ENCODE peak calls at places on chromosomes 5 and 9, in five cellular contexts. One of them, this sample, is unnamed.

GRCh38 chr9:84238652-84239051 is 101.9 kb downstream of the SLC28A3 start:
- DNase-seq in left ventricle myocardium inferior: no peak
- DNase-seq in fibroblast of lung: no peak
- DNase-seq in OCI-LY7: peak; percentile 20
- DNase-seq in foreskin fibroblast: no peak
- DNase-seq in this sample: no peak

GRCh38 chr5:76590027-76590426 is 33.2 kb downstream of the F2RL2 start:
- DNase-seq in left ventricle myocardium inferior: no peak
- DNase-seq in fibroblast of lung: no peak
- DNase-seq in OCI-LY7: no peak
- DNase-seq in foreskin fibroblast: no peak
- DNase-seq in this sample: no peak

GRCh38 chr9:130498298-130498917 is 53.6 kb downstream of the ASS1 start:
- DNase-seq in left ventricle myocardium inferior: no peak
- DNase-seq in fibroblast of lung: no peak
- DNase-seq in OCI-LY7: peak; percentile 18
- DNase-seq in foreskin fibroblast: peak; percentile 62
- DNase-seq in this sample: no peak

GRCh38 chr5:53984987-53985386 is 325.4 kb downstream of the ARL15 start:
- DNase-seq in left ventricle myocardium inferior: no peak
- DNase-seq in fibroblast of lung: no peak
- DNase-seq in OCI-LY7: no peak
- DNase-seq in foreskin fibroblast: no peak
- DNase-seq in this sample: no peak

GRCh38 chr9:90851444-90851843 is 49.8 kb downstream of the SYK start:
- DNase-seq in left ventricle myocardium inferior: no peak
- DNase-seq in fibroblast of lung: no peak
- DNase-seq in OCI-LY7: no peak
- DNase-seq in foreskin fibroblast: no peak
- DNase-seq in this sample: no peak

GRCh38 chr5:7873216-7873615 is 4.3 kb downstream of the MTRR start:
- DNase-seq in left ventricle myocardium inferior: no peak
- DNase-seq in fibroblast of lung: no peak
- DNase-seq in OCI-LY7: peak; percentile 21
- DNase-seq in foreskin fibroblast: no peak
- DNase-seq in this sample: no peak

GRCh38 chr9:107478805-107479204 is 10.8 kb downstream of the KLF4 start:
- DNase-seq in left ventricle myocardium inferior: no peak
- DNase-seq in fibroblast of lung: no peak
- DNase-seq in OCI-LY7: no peak
- DNase-seq in foreskin fibroblast: no peak
- DNase-seq in this sample: no peak

GRCh38 chr5:134392301-134392700 is 19.4 kb downstream of the CDKN2AIPNL start:
- DNase-seq in left ventricle myocardium inferior: no peak
- DNase-seq in fibroblast of lung: no peak
- DNase-seq in OCI-LY7: no peak
- DNase-seq in foreskin fibroblast: no peak
- DNase-seq in this sample: no peak

GRCh38 chr9:23784962-23785361 is 41.1 kb downstream of the ELAVL2 start:
- DNase-seq in left ventricle myocardium inferior: no peak
- DNase-seq in fibroblast of lung: no peak
- DNase-seq in OCI-LY7: no peak
- DNase-seq in foreskin fibroblast: no peak
- DNase-seq in this sample: no peak

GRCh38 chr5:140011297-140011802 is 31.7 kb downstream of the NRG2 start:
- DNase-seq in left ventricle myocardium inferior: peak; percentile 28
- DNase-seq in fibroblast of lung: peak; percentile 50
- DNase-seq in OCI-LY7: no peak
- DNase-seq in foreskin fibroblast: peak; percentile 9
- DNase-seq in this sample: peak; percentile 15

GRCh38 chr5:31220968-31221367 is 27.5 kb downstream of the CDH6 start:
- DNase-seq in left ventricle myocardium inferior: no peak
- DNase-seq in fibroblast of lung: no peak
- DNase-seq in OCI-LY7: no peak
- DNase-seq in foreskin fibroblast: no peak
- DNase-seq in this sample: no peak

GRCh38 chr5:115179068-115179958 is 9.6 kb upstream of the TRIM36 start:
- DNase-seq in left ventricle myocardium inferior: no peak
- DNase-seq in fibroblast of lung: peak; percentile 20
- DNase-seq in OCI-LY7: no peak
- DNase-seq in foreskin fibroblast: peak; percentile 45
- DNase-seq in this sample: no peak

GRCh38 chr5:1386274-1386717 is 41.4 kb upstream of the CLPTM1L start:
- DNase-seq in left ventricle myocardium inferior: peak; percentile 38
- DNase-seq in fibroblast of lung: peak; percentile 21
- DNase-seq in OCI-LY7: peak; percentile 71
- DNase-seq in foreskin fibroblast: peak; percentile 60
- DNase-seq in this sample: peak; percentile 23

GRCh38 chr5:108753877-108754276 is 6.2 kb downstream of the FER start:
- DNase-seq in left ventricle myocardium inferior: no peak
- DNase-seq in fibroblast of lung: peak; percentile 87
- DNase-seq in OCI-LY7: no peak
- DNase-seq in foreskin fibroblast: peak; percentile 61
- DNase-seq in this sample: peak; percentile 66

GRCh38 chr9:127224883-127225739 is 39.5 kb upstream of the GARNL3 start:
- DNase-seq in left ventricle myocardium inferior: peak; percentile 99
- DNase-seq in fibroblast of lung: peak; percentile 76
- DNase-seq in OCI-LY7: peak; percentile 94
- DNase-seq in foreskin fibroblast: peak; percentile 97
- DNase-seq in this sample: peak; percentile 74
- TF ChIP-seq CTCF in left ventricle myocardium inferior: no peak
- TF ChIP-seq CTCF in fibroblast of lung: no peak
- TF ChIP-seq CTCF in OCI-LY7: no peak
- TF ChIP-seq CTCF in foreskin fibroblast: no peak
- TF ChIP-seq CTCF in this sample: no peak

GRCh38 chr5:138454121-138454520 is 11.2 kb upstream of the EGR1 start:
- DNase-seq in left ventricle myocardium inferior: no peak
- DNase-seq in fibroblast of lung: no peak
- DNase-seq in OCI-LY7: no peak
- DNase-seq in foreskin fibroblast: no peak
- DNase-seq in this sample: no peak
- TF ChIP-seq CTCF in left ventricle myocardium inferior: no peak
- TF ChIP-seq CTCF in fibroblast of lung: no peak
- TF ChIP-seq CTCF in OCI-LY7: no peak
- TF ChIP-seq CTCF in foreskin fibroblast: no peak
- TF ChIP-seq CTCF in this sample: no peak

GRCh38 chr5:111672126-111672525 is 84.9 kb downstream of the NREP start:
- DNase-seq in left ventricle myocardium inferior: no peak
- DNase-seq in fibroblast of lung: no peak
- DNase-seq in OCI-LY7: no peak
- DNase-seq in foreskin fibroblast: no peak
- DNase-seq in this sample: no peak

GRCh38 chr5:111668713-111669112 is 88.3 kb downstream of the NREP start:
- DNase-seq in left ventricle myocardium inferior: no peak
- DNase-seq in fibroblast of lung: no peak
- DNase-seq in OCI-LY7: no peak
- DNase-seq in foreskin fibroblast: peak; percentile 53
- DNase-seq in this sample: no peak

GRCh38 chr5:111673896-111674626 is 82.9 kb downstream of the NREP start:
- DNase-seq in left ventricle myocardium inferior: no peak
- DNase-seq in fibroblast of lung: peak; percentile 11
- DNase-seq in OCI-LY7: no peak
- DNase-seq in foreskin fibroblast: no peak
- DNase-seq in this sample: peak; percentile 25

GRCh38 chr5:111667128-111667756 is 89.8 kb downstream of the NREP start:
- DNase-seq in left ventricle myocardium inferior: no peak
- DNase-seq in fibroblast of lung: no peak
- DNase-seq in OCI-LY7: no peak
- DNase-seq in foreskin fibroblast: no peak
- DNase-seq in this sample: no peak

GRCh38 chr5:111670826-111671492 is 86.0 kb downstream of the NREP start:
- DNase-seq in left ventricle myocardium inferior: no peak
- DNase-seq in fibroblast of lung: no peak
- DNase-seq in OCI-LY7: no peak
- DNase-seq in foreskin fibroblast: peak; percentile 40
- DNase-seq in this sample: no peak
- TF ChIP-seq CTCF in left ventricle myocardium inferior: no peak
- TF ChIP-seq CTCF in fibroblast of lung: no peak
- TF ChIP-seq CTCF in OCI-LY7: peak; percentile 46
- TF ChIP-seq CTCF in foreskin fibroblast: no peak
- TF ChIP-seq CTCF in this sample: no peak

GRCh38 chr9:37949576-37949975 is 45.6 kb upstream of the SLC25A51 start:
- DNase-seq in left ventricle myocardium inferior: no peak
- DNase-seq in fibroblast of lung: peak; percentile 42
- DNase-seq in OCI-LY7: no peak
- DNase-seq in foreskin fibroblast: peak; percentile 69
- DNase-seq in this sample: no peak

GRCh38 chr9:37952731-37953130 is 48.8 kb upstream of the SLC25A51 start:
- DNase-seq in left ventricle myocardium inferior: no peak
- DNase-seq in fibroblast of lung: peak; percentile 87
- DNase-seq in OCI-LY7: no peak
- DNase-seq in foreskin fibroblast: peak; percentile 74
- DNase-seq in this sample: peak; percentile 60

GRCh38 chr9:37951671-37952579 is 48.0 kb upstream of the SLC25A51 start:
- DNase-seq in left ventricle myocardium inferior: no peak
- DNase-seq in fibroblast of lung: no peak
- DNase-seq in OCI-LY7: no peak
- DNase-seq in foreskin fibroblast: no peak
- DNase-seq in this sample: no peak

GRCh38 chr9:37948417-37948980 is 44.6 kb upstream of the SLC25A51 start:
- DNase-seq in left ventricle myocardium inferior: no peak
- DNase-seq in fibroblast of lung: no peak
- DNase-seq in OCI-LY7: no peak
- DNase-seq in foreskin fibroblast: no peak
- DNase-seq in this sample: no peak

DNA sequence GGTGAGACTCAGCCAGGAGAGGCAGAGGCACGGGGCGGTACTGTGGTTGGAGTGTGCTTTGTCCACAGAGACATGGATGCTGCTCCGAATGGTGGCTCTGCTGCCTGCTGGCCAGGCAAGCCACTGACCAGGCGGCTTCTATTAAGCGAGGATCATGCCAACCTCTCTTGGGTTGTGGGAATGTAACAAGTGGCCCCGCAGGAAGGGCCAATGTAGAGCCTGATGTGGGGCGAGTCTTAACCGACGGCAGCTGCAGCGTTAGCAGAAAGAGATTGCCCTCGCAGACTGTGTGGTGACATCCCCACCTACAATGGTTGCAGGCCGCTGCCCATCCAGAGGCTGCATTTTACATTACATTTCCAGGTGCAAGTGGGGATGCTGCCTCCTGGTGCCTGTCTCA is 46.6 kb upstream of the SLC25A51 start:
- DNase-seq in left ventricle myocardium inferior: no peak
- DNase-seq in fibroblast of lung: no peak
- DNase-seq in OCI-LY7: no peak
- DNase-seq in foreskin fibroblast: no peak
- DNase-seq in this sample: no peak
- TF ChIP-seq CTCF in left ventricle myocardium inferior: no peak
- TF ChIP-seq CTCF in fibroblast of lung: no peak
- TF ChIP-seq CTCF in OCI-LY7: no peak
- TF ChIP-seq CTCF in foreskin fibroblast: no peak
- TF ChIP-seq CTCF in this sample: no peak

GRCh38 chr9:80964374-80964773 is 725.0 kb downstream of the TLE1 start:
- DNase-seq in left ventricle myocardium inferior: no peak
- DNase-seq in fibroblast of lung: no peak
- DNase-seq in OCI-LY7: no peak
- DNase-seq in foreskin fibroblast: no peak
- DNase-seq in this sample: no peak

GRCh38 chr9:80964951-80965350 is 724.4 kb downstream of the TLE1 start:
- DNase-seq in left ventricle myocardium inferior: no peak
- DNase-seq in fibroblast of lung: no peak
- DNase-seq in OCI-LY7: no peak
- DNase-seq in foreskin fibroblast: no peak
- DNase-seq in this sample: no peak

DNA sequence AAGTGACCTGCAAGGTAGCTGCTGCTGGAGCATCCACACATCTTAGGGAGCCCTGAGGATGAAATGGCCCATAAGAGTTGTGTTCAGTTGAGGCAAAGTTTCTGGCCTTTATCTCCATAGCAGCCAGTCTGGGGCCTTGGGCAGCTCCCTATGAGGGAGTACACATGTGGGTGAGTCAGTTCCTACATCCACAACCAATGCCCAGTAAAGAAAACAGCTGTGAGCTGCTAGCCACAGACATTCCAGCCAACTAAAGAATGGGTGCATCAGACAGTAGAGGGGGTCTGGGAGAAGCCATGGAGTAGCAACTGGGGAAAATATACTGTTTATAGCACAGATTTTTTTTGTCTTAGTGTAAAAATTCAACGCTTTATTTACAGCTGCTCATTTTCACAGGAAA is 720.7 kb downstream of the TLE1 start:
- DNase-seq in left ventricle myocardium inferior: no peak
- DNase-seq in fibroblast of lung: peak; percentile 92
- DNase-seq in OCI-LY7: no peak
- DNase-seq in foreskin fibroblast: peak; percentile 87
- DNase-seq in this sample: peak; percentile 29
- TF ChIP-seq CTCF in left ventricle myocardium inferior: no peak
- TF ChIP-seq CTCF in fibroblast of lung: peak; percentile 9
- TF ChIP-seq CTCF in OCI-LY7: no peak
- TF ChIP-seq CTCF in foreskin fibroblast: no peak
- TF ChIP-seq CTCF in this sample: no peak